ENCODE peak calls at places on chromosomes 11 and 22, in six cellular contexts. U, M, Q, N, L and I are unnamed samples.

GRCh38 chr22:50305658-50306566 is 1.5 kb downstream of the PLXNB2 start:
- DNase-seq in U (peak), M (peak), Q (peak), N (peak), L (peak), I (peak)

GRCh38 chr11:84828616-84829015 is 798.5 kb downstream of the DLG2 start:
- DNase-seq in U (no peak), M (no peak), Q (no peak), N (no peak), L (no peak), I (no peak)

GRCh38 chr11:6541356-6541755 is 44.3 kb downstream of the DNHD1 start:
- DNase-seq in U (no peak), M (no peak), Q (no peak), N (no peak), L (no peak), I (no peak)

GRCh38 chr11:121328213-121328966 is 35.8 kb downstream of the SC5D start:
- DNase-seq in U (no peak), M (no peak), Q (no peak), N (no peak), L (no peak), I (no peak)

GRCh38 chr11:114229062-114229450 is 67.1 kb upstream of the NNMT start:
- DNase-seq in U (no peak), M (no peak), Q (no peak), N (no peak), L (no peak), I (no peak)

GRCh38 chr22:39091136-39092081 is 5.6 kb upstream of the APOBEC3H start:
- DNase-seq in U (no peak), M (no peak), Q (no peak), N (no peak), L (no peak), I (no peak)

GRCh38 chr11:120424970-120425332 is 86.6 kb upstream of the GRIK4 start:
- DNase-seq in U (no peak), M (no peak), Q (no peak), N (no peak), L (no peak), I (no peak)

GRCh38 chr11:79441159-79441875 is 487 bp upstream of the TENM4 start:
- DNase-seq in U (no peak), M (no peak), Q (peak), N (no peak), L (peak), I (peak)

GRCh38 chr11:820655-821512 is 2.2 kb downstream of the PNPLA2 start:
- DNase-seq in U (no peak), M (peak), Q (no peak), N (peak), L (peak), I (peak)

GRCh38 chr11:59953463-59954218 is 10.2 kb upstream of the OOSP4A start:
- DNase-seq in U (no peak), M (peak), Q (no peak), N (no peak), L (no peak), I (no peak)

GRCh38 chr11:44005076-44005800 is 42.5 kb upstream of the ACCSL start:
- DNase-seq in U (no peak), M (no peak), Q (no peak), N (no peak), L (peak), I (no peak)

GRCh38 chr11:27386176-27386575 is 23.2 kb upstream of the CCDC34 start:
- DNase-seq in U (no peak), M (no peak), Q (no peak), N (no peak), L (no peak), I (peak)

GRCh38 chr11:1146311-1146864 is 11.4 kb upstream of the MUC5AC start:
- DNase-seq in U (no peak), M (no peak), Q (no peak), N (no peak), L (no peak), I (no peak)

GRCh38 chr22:43154887-43155536 is 3.7 kb downstream of the TSPO start:
- DNase-seq in U (no peak), M (no peak), Q (no peak), N (no peak), L (peak), I (no peak)

GRCh38 chr11:101860694-101861371 is 54.0 kb upstream of the CEP126 start:
- DNase-seq in U (peak), M (peak), Q (peak), N (no peak), L (peak), I (peak)

GRCh38 chr11:18490736-18491485 is 35.3 kb downstream of the LDHAL6A start:
- DNase-seq in U (no peak), M (peak), Q (no peak), N (no peak), L (no peak), I (no peak)

GRCh38 chr11:111297696-111298095 is 650 bp upstream of the POU2AF3 start:
- DNase-seq in U (no peak), M (no peak), Q (no peak), N (no peak), L (no peak), I (no peak)

GRCh38 chr11:15969701-15970329 is 386.5 kb downstream of the SOX6 start:
- DNase-seq in U (peak), M (peak), Q (peak), N (no peak), L (no peak), I (peak)

GRCh38 chr22:46915978-46916730 is 153.7 kb downstream of the TBC1D22A start:
- DNase-seq in U (no peak), M (no peak), Q (no peak), N (no peak), L (no peak), I (no peak)

GRCh38 chr11:37597776-37598175 is 999.7 kb upstream of the RAG2 start:
- DNase-seq in U (no peak), M (no peak), Q (no peak), N (no peak), L (no peak), I (no peak)

GRCh38 chr11:100740440-100740839 is 53.4 kb downstream of the ARHGAP42 start:
- DNase-seq in U (peak), M (no peak), Q (peak), N (no peak), L (no peak), I (no peak)

GRCh38 chr11:117933475-117933874 is 4.3 kb upstream of the TMPRSS13 start:
- DNase-seq in U (no peak), M (no peak), Q (no peak), N (no peak), L (peak), I (no peak)

GRCh38 chr11:126257764-126258163 is 10.9 kb downstream of the SRPRA start:
- DNase-seq in U (peak), M (no peak), Q (peak), N (no peak), L (no peak), I (peak)

GRCh38 chr22:35274154-35274871 is 17.0 kb downstream of the HMGXB4 start:
- DNase-seq in U (no peak), M (peak), Q (no peak), N (no peak), L (no peak), I (no peak)

DNA sequence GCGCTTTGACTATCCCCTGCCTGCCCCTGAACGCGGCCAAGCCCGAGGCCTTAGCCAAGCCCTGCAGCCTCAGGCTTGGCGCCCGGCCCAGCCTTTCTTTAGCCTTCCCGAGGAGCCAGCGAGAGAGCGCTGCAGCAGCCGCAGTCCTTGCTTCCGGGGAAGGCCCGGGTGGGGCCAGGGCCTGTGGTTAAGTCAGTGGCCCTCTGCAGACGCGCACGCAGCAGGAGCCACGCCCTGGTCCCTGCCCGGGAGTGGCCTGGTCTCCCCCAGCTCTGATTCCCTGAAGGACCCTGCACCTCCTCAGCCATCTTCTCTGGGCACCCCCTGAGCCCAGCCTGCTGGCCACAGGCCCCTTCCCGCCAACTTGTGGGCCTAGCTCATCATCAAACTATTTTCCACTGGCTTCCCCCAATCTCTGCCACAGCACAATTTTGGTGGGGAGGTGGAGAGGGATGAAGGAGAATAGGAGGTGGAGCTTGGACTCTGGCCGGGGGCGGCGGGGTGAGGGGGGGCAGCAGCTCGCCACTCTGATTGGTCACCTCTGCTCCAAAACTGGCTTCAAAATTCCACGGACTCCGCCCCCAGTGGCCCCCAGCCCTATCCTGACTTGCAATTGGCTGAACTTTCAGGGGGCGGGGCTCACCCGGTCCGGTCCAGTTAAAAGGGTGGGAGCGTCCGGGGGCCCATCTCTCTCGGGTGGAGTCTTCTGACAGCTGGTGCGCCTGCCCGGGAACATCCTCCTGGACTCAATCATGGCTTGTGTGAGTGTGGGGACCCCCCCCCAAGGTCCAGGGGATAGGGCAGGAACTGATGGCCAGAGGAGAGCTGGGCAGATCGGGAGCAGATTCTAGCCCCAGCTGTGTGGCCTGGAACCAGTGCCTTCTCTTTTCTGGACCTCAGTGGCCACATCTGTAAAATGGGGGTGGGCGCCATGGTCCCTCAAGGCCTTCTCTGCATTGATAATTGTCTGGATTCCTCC is at the start of gene LGALS1:
- DNase-seq in U (peak), M (peak), Q (peak), N (peak), L (peak), I (peak)
- H3K4me3 ChIP-seq in U (peak), M (peak), Q (peak), N (peak), L (peak), I (peak)

GRCh38 chr11:132943737-132944556 is 588.4 kb downstream of the OPCML start:
- DNase-seq in U (no peak), M (no peak), Q (peak), N (no peak), L (no peak), I (no peak)
- TF ChIP-seq CTCF in U (peak), M (no peak), Q (no peak), N (no peak), L (no peak), I (no peak)

GRCh38 chr11:10796191-10796590 is 12.5 kb downstream of the EIF4G2 start:
- DNase-seq in U (no peak), M (no peak), Q (no peak), N (no peak), L (no peak), I (no peak)

GRCh38 chr11:10798330-10798980 is 10.3 kb downstream of the EIF4G2 start:
- DNase-seq in U (no peak), M (no peak), Q (no peak), N (no peak), L (no peak), I (no peak)

GRCh38 chr11:10793470-10794255 is 15.1 kb downstream of the EIF4G2 start:
- DNase-seq in U (no peak), M (no peak), Q (no peak), N (no peak), L (no peak), I (no peak)

GRCh38 chr11:10797561-10797960 is 11.2 kb downstream of the EIF4G2 start:
- DNase-seq in U (no peak), M (no peak), Q (no peak), N (no peak), L (no peak), I (peak)

DNA sequence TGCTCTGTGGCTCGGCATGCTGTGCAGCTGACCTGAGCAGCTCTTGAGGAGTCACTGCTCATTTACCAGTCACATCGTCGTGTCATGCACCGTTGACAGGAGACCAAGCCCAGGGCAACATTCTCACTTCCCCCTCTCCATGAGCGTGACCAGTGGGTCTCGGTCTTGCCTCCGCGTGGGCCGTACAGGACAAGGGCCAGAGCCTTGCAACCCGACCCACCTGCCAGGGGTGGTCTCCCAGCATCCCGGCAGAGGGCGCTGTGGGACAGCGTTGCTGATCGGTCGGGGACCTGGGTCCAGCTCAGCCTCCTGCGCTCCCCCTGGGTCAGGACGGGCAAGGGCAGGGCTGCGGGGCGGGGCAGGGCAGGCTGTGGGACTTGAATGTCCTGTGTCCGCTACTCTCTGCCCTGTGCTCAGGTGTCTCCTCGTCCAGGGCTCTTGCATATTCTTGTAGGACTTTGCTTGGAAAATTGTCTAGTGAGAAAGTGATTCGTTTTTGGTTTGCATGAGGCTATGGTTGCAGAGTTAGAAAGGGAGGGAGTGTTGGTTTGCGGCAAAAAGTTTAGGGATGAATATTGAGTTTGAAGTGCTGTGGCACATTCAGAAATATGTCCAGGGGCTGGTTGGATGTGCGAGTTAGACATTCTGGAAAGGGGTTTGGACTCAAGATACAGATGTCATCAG is 16.2 kb downstream of the EIF4G2 start:
- DNase-seq in U (peak), M (peak), Q (peak), N (peak), L (peak), I (peak)
- H3K4me3 ChIP-seq in U (no peak), M (no peak), Q (no peak), N (peak), L (no peak), I (no peak)

GRCh38 chr11:25992254-25992653 is 339.7 kb upstream of the ANO3 start:
- DNase-seq in U (no peak), M (no peak), Q (peak), N (no peak), L (no peak), I (no peak)

DNA sequence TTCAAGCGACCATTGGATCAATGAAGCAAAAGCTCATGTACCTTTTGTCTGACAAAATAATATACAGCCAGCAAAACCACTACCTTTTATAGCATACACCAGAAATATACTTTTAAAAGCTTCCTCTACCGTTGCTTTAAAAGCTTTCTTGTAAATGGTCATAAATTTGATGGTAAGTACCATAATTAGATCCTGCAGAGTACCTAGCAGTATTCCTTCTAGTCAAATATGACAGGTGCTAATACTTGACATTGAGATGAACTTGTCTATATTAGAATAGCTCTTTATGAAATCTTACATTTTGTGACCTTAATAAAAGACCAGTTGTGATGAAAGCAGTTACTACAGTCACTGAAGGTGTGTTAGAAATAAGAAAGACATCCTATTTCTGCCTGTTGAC is 340.5 kb upstream of the ANO3 start:
- DNase-seq in U (no peak), M (no peak), Q (no peak), N (no peak), L (no peak), I (no peak)
- TF ChIP-seq CTCF in U (no peak), M (no peak), Q (no peak), N (no peak), L (no peak), I (no peak)

GRCh38 chr11:123357990-123358827 is 71.9 kb upstream of the GRAMD1B start:
- DNase-seq in U (no peak), M (peak), Q (peak), N (no peak), L (no peak), I (peak)
- H3K4me3 ChIP-seq in U (peak), M (peak), Q (no peak), N (peak), L (peak), I (peak)

GRCh38 chr11:77102246-77103210 is at the start of gene OMP:
- DNase-seq in U (no peak), M (no peak), Q (no peak), N (no peak), L (no peak), I (no peak)

GRCh38 chr11:77104727-77105126 is 2.1 kb downstream of the OMP start:
- DNase-seq in U (no peak), M (no peak), Q (peak), N (no peak), L (no peak), I (no peak)

GRCh38 chr11:77103319-77103718 is 679 bp downstream of the OMP start:
- DNase-seq in U (no peak), M (no peak), Q (no peak), N (no peak), L (no peak), I (no peak)

GRCh38 chr11:77100166-77101042 is 2.2 kb upstream of the OMP start:
- DNase-seq in U (no peak), M (no peak), Q (no peak), N (no peak), L (no peak), I (no peak)

DNA sequence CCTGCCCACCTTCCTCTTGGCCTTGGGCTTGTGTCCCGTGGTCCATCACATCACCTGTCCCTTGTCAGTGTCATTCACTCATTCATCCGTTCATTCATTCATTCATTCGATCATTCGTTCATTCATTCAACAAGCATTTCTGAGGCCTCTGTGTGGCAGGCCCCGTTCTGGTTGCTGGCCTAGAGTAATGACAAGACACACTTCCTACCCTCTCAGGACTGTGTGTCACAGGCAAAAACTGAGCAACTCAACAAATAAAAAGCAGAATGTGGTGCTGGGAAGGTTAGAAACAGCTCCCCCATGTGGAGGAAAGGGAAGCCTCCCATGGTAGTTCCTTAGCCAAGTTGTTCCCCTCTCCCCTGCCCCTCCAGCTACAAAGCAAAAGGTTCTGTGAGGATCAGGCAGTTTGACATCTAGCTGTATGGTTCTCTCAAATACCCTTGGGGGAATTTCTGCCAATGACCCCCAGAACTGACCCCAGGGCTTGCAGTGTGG is 1.6 kb upstream of the OMP start:
- DNase-seq in U (no peak), M (peak), Q (no peak), N (no peak), L (no peak), I (no peak)
- TF ChIP-seq CTCF in U (peak), M (peak), Q (peak), N (no peak), L (no peak), I (peak)

DNA sequence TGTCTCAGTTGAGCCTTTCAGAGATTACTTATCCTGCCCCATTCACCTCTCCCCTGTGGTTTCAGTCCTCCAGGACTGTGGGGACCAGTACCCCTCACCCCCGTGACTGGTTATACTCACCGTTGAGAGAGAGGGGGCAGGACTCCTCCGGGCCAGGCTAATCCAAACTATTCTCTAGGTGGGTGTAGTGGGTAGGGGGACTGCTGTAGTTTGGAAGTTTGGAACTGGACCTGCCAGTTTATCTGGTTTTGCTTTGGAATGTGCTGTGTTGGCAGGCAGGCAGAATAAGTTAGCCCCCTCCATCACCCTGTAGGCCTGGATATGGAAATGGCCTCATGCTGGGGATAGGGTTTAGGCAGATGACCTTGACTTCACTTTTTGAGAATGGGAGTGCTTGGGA is 13.5 kb downstream of the TEAD1 start:
- DNase-seq in U (no peak), M (no peak), Q (no peak), N (no peak), L (no peak), I (no peak)
- H3K4me3 ChIP-seq in U (no peak), M (no peak), Q (no peak), N (no peak), L (no peak), I (no peak)

GRCh38 chr11:127993788-127994187 is 593.6 kb downstream of the ETS1 start:
- DNase-seq in U (no peak), M (no peak), Q (no peak), N (no peak), L (no peak), I (no peak)
- TF ChIP-seq CTCF in U (peak), M (no peak), Q (no peak), N (no peak), L (no peak), I (no peak)